ENCODE peak calls at places on chromosomes 3 and 15, in nine cellular contexts. N is adrenal gland, P is SJCRH30, B is LNCaP clone FGC, Q is breast epithelium, O is fibroblast of lung, M is astrocyte of the spinal cord, Z is HFF-Myc, T is tibial artery. Y is an unnamed sample.

GRCh38 chr15:101536166-101536874 is 46.8 kb upstream of the PCSK6 start:
- DNase-seq in N (peak; percentile 9), P (no peak), B (no peak), Q (no peak), O (peak; percentile 3), M (no peak), Z (no peak), T (no peak), Y (no peak)

GRCh38 chr3:156149781-156150375 is 29.5 kb downstream of the KCNAB1 start:
- DNase-seq in N (no peak), P (no peak), B (no peak), Q (no peak), O (peak; percentile 40), M (no peak), Z (no peak), T (no peak), Y (no peak)

GRCh38 chr15:66603301-66604179 is 37.7 kb upstream of the LCTL start:
- DNase-seq in N (peak; percentile 47), P (peak; percentile 85), B (no peak), Q (no peak), O (peak; percentile 47), M (peak; percentile 48), Z (no peak), T (peak; percentile 48), Y (peak; percentile 27)

GRCh38 chr3:124163689-124164088 is 171.8 kb upstream of the ROPN1 start:
- DNase-seq in N (no peak), P (no peak), B (no peak), Q (no peak), O (no peak), M (no peak), Z (no peak), T (no peak), Y (no peak)

GRCh38 chr3:38519651-38520050 is 23.5 kb downstream of the EXOG start:
- DNase-seq in N (no peak), P (no peak), B (no peak), Q (no peak), O (no peak), M (peak; percentile 16), Z (no peak), T (no peak), Y (no peak)

GRCh38 chr15:28975766-28976179 is 90.0 kb downstream of the APBA2 start:
- DNase-seq in N (peak; percentile 33), P (peak; percentile 75), B (peak; percentile 41), Q (no peak), O (peak; percentile 43), M (peak; percentile 59), Z (no peak), T (no peak), Y (peak; percentile 49)

GRCh38 chr3:141542202-141542959 is 55.6 kb downstream of the RASA2 start:
- DNase-seq in N (no peak), P (no peak), B (no peak), Q (no peak), O (no peak), M (no peak), Z (no peak), T (no peak), Y (no peak)

GRCh38 chr3:11544413-11545181 is 99.1 kb downstream of the VGLL4 start:
- DNase-seq in N (no peak), P (peak; percentile 93), B (no peak), Q (peak; percentile 51), O (peak; percentile 45), M (peak; percentile 66), Z (no peak), T (peak; percentile 39), Y (no peak)

GRCh38 chr3:52423214-52423613 is 21.7 kb downstream of the SEMA3G start:
- DNase-seq in N (no peak), P (no peak), B (no peak), Q (peak; percentile 49), O (no peak), M (no peak), Z (no peak), T (no peak), Y (no peak)

GRCh38 chr15:44397869-44398268 is 29.6 kb upstream of the CTDSPL2 start:
- DNase-seq in N (no peak), P (peak; percentile 12), B (no peak), Q (no peak), O (no peak), M (no peak), Z (no peak), T (no peak), Y (no peak)

GRCh38 chr3:151919446-151919845 is 46.0 kb downstream of the SUCNR1 start:
- DNase-seq in N (no peak), P (no peak), B (no peak), Q (no peak), O (no peak), M (no peak), Z (no peak), T (no peak), Y (peak; percentile 84)

GRCh38 chr3:27607370-27607769 is 114.8 kb downstream of the EOMES start:
- DNase-seq in N (no peak), P (peak; percentile 37), B (no peak), Q (no peak), O (peak; percentile 45), M (peak; percentile 29), Z (no peak), T (no peak), Y (peak; percentile 93)

GRCh38 chr3:63351159-63352007 is 73.3 kb downstream of the SYNPR start:
- DNase-seq in N (no peak), P (peak; percentile 57), B (peak; percentile 30), Q (no peak), O (peak; percentile 59), M (peak; percentile 73), Z (peak; percentile 50), T (no peak), Y (peak; percentile 67)

GRCh38 chr3:189488241-189488767 is 142.9 kb upstream of the TP63 start:
- DNase-seq in N (no peak), P (peak; percentile 47), B (no peak), Q (no peak), O (peak; percentile 72), M (peak; percentile 80), Z (no peak), T (no peak), Y (peak; percentile 93)

GRCh38 chr3:184380210-184380626 is 364 bp downstream of the CHRD start:
- DNase-seq in N (peak; percentile 71), P (peak; percentile 70), B (no peak), Q (no peak), O (peak; percentile 42), M (peak; percentile 19), Z (no peak), T (peak; percentile 74), Y (no peak)

GRCh38 chr3:113898892-113899291 is 48.9 kb upstream of the ZDHHC23 start:
- DNase-seq in N (no peak), P (no peak), B (no peak), Q (no peak), O (peak; percentile 44), M (peak; percentile 16), Z (no peak), T (no peak), Y (no peak)

GRCh38 chr15:92881570-92881837 is 18.6 kb upstream of the CHD2 start:
- DNase-seq in N (no peak), P (no peak), B (no peak), Q (no peak), O (no peak), M (no peak), Z (no peak), T (no peak), Y (no peak)
- H3K4me3 ChIP-seq in N (no peak overlapping the region), P (peak overlapping the region; percentile 52), B (peak overlapping the region; percentile 44), Q (peak overlapping the region; percentile 96), O (peak overlapping the region; percentile 56), M (no peak overlapping the region), Z (no peak overlapping the region), T (peak overlapping the region; percentile 50), Y (peak overlapping the region; percentile 40)

DNA sequence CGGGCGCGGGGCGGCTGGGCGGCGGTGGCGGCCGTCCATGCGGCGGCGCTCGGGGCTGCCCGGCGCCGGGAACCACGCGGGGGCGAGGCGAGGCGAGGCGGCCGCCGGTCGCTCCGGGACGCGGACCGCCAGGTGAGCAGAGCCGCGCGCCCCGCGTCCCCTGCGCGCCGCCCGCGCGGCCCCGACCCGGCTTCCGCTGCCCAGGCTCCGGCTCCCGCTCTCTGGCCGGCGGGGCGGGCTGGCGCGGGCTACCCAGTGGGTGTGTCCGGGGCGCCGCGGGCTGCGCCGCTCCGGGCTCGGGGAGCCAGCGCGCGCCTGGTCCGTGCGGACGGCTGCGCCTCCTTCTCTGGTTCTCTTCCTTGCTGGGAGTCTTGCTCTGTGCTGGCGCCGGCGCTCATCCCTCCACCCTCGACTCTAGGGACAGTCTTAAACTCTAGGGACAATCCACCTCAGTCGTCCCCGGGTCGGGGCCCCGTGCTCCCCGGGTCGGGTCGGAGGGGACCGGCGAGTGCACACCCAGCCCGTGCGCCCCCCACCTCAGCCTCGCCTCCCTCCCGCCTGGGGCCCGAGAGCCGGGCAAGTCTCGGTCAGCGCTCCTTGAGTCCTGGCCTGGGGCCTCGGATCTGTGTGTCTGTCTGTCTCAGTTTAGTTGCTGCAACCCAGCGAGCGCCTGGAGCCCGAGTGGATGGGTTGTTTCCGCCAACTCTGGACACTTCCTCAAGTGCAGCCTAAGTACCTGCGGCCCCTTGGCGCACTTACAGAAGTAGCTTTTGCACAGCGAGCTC is 488 bp downstream of the THSD4 start:
- DNase-seq in N (peak; percentile 64), P (peak; percentile 77), B (no peak), Q (peak; percentile 64), O (peak; percentile 63), M (peak; percentile 57), Z (no peak), T (peak; percentile 41), Y (peak; percentile 50)
- H3K4me3 ChIP-seq in N (peak overlapping the region; percentile 54), P (peak overlapping the region; percentile 84), B (peak overlapping the region; percentile 43), Q (peak overlapping the region; percentile 66), O (peak overlapping the region; percentile 88), M (peak overlapping the region; percentile 52), Z (peak overlapping the region; percentile 83), T (peak overlapping the region; percentile 70), Y (peak overlapping the region; percentile 78)

DNA sequence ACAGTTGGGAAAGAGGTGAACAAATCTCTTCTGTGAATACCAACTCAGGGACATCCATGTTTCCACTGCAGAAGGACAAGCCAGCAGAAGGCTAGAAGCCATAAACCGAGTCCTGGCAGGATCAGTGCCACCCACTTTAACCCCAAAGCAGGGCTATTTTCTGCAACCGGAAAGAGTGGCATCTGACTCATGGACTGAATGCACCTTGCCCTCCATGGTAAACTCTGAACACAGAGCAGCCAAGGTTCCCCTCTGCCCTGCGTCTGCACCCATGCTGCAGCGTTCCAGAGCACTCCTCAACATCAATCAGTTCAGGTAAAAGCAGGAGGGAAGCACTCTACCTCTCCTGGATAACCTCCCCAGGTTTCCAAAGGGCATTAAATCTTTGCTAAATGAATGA is 823 bp upstream of the NGRN start:
- DNase-seq in N (no peak), P (no peak), B (no peak), Q (no peak), O (no peak), M (no peak), Z (no peak), T (no peak), Y (peak; percentile 47)
- H3K4me3 ChIP-seq in N (peak overlapping the region; percentile 64), P (peak overlapping the region; percentile 84), B (peak overlapping the region; percentile 75), Q (peak overlapping the region; percentile 88), O (peak overlapping the region; percentile 99), M (peak overlapping the region; percentile 91), Z (peak overlapping the region; percentile 83), T (peak overlapping the region; percentile 83), Y (peak overlapping the region; percentile 51)

GRCh38 chr3:48617559-48617958 is 4.0 kb downstream of the TMEM89 start:
- DNase-seq in N (no peak), P (no peak), B (no peak), Q (no peak), O (no peak), M (no peak), Z (no peak), T (no peak), Y (no peak)
- H3K4me3 ChIP-seq in N (no peak overlapping the region), P (no peak overlapping the region), B (no peak overlapping the region), Q (no peak overlapping the region), O (no peak overlapping the region), M (no peak overlapping the region), Z (no peak overlapping the region), T (no peak overlapping the region), Y (no peak overlapping the region)

GRCh38 chr3:128993461-128994172 is at the start of gene CFAP92:
- DNase-seq in N (peak; percentile 91), P (peak; percentile 40), B (peak; percentile 50), Q (peak; percentile 92), O (peak; percentile 51), M (peak; percentile 45), Z (no peak), T (peak; percentile 74), Y (peak; percentile 70)
- H3K4me3 ChIP-seq in N (no peak within 1 kb of the TSS), P (no peak within 1 kb of the TSS), B (peak within 1 kb of the TSS; percentile 56), Q (peak within 1 kb of the TSS; percentile 60), O (peak within 1 kb of the TSS; percentile 39), M (peak within 1 kb of the TSS; percentile 31), Z (peak within 1 kb of the TSS; percentile 40), T (peak within 1 kb of the TSS; percentile 50), Y (peak within 1 kb of the TSS; percentile 44)